ENCODE peak calls at places on chromosome 11, in seven cellular contexts. One of them, this sample, is unnamed. For H3K4me1, the result is how much of the 10 kb centered on the place peaks cover.

GRCh38 chr11:4683020-4683419 is 14.6 kb downstream of the OR51E2 start:
- DNase-seq in neural progenitor cell: no peak
- DNase-seq in MM.1S: no peak
- DNase-seq in GM23338: no peak
- DNase-seq in HCT116: no peak
- DNase-seq in GM23248: peak
- DNase-seq in SK-N-SH: no peak
- DNase-seq in this sample: no peak

GRCh38 chr11:5242933-5243844 is 6.5 kb downstream of the HBG1 start:
- DNase-seq in HCT116: no peak
- DNase-seq in neural progenitor cell: no peak
- DNase-seq in GM23338: no peak
- DNase-seq in GM23248: peak
- DNase-seq in SK-N-SH: no peak
- DNase-seq in MM.1S: peak
- DNase-seq in this sample: no peak

GRCh38 chr11:2122907-2123627 is 16.1 kb downstream of the IGF2 start:
- DNase-seq in SK-N-SH: no peak
- DNase-seq in HCT116: no peak
- DNase-seq in neural progenitor cell: no peak
- DNase-seq in GM23248: no peak
- DNase-seq in MM.1S: no peak
- DNase-seq in GM23338: no peak
- DNase-seq in this sample: no peak

GRCh38 chr11:7901319-7901854 is 29.7 kb downstream of the OR10A6 start:
- DNase-seq in GM23248: no peak
- DNase-seq in neural progenitor cell: no peak
- DNase-seq in GM23338: no peak
- DNase-seq in SK-N-SH: no peak
- DNase-seq in MM.1S: no peak
- DNase-seq in HCT116: no peak
- DNase-seq in this sample: no peak

GRCh38 chr11:57222239-57222638 is 14.8 kb downstream of the APLNR start:
- DNase-seq in GM23338: no peak
- DNase-seq in HCT116: no peak
- DNase-seq in SK-N-SH: no peak
- DNase-seq in neural progenitor cell: no peak
- DNase-seq in GM23248: no peak
- DNase-seq in MM.1S: no peak
- DNase-seq in this sample: no peak

GRCh38 chr11:77558380-77558779 is 31.4 kb upstream of the AQP11 start:
- DNase-seq in MM.1S: no peak
- DNase-seq in GM23338: no peak
- DNase-seq in SK-N-SH: peak
- DNase-seq in GM23248: no peak
- DNase-seq in HCT116: no peak
- DNase-seq in neural progenitor cell: no peak
- DNase-seq in this sample: no peak

GRCh38 chr11:108871152-108871551 is 206.3 kb downstream of the DDX10 start:
- DNase-seq in HCT116: no peak
- DNase-seq in MM.1S: peak
- DNase-seq in GM23248: peak
- DNase-seq in neural progenitor cell: peak
- DNase-seq in GM23338: peak
- DNase-seq in SK-N-SH: peak
- DNase-seq in this sample: peak

GRCh38 chr11:17864478-17864941 is 129.9 kb downstream of the KCNC1 start:
- DNase-seq in GM23338: peak
- DNase-seq in SK-N-SH: no peak
- DNase-seq in GM23248: no peak
- DNase-seq in HCT116: no peak
- DNase-seq in neural progenitor cell: peak
- DNase-seq in MM.1S: peak
- DNase-seq in this sample: peak

GRCh38 chr11:79582434-79582833 is 141.6 kb upstream of the TENM4 start:
- DNase-seq in HCT116: no peak
- DNase-seq in neural progenitor cell: no peak
- DNase-seq in GM23338: no peak
- DNase-seq in MM.1S: no peak
- DNase-seq in GM23248: no peak
- DNase-seq in SK-N-SH: no peak
- DNase-seq in this sample: no peak

GRCh38 chr11:9082575-9082974 is 8.8 kb downstream of the SCUBE2 start:
- DNase-seq in MM.1S: no peak
- DNase-seq in GM23248: no peak
- DNase-seq in HCT116: no peak
- DNase-seq in neural progenitor cell: no peak
- DNase-seq in GM23338: no peak
- DNase-seq in SK-N-SH: no peak
- DNase-seq in this sample: no peak

GRCh38 chr11:119854521-119854920 is 125.5 kb upstream of the NECTIN1 start:
- DNase-seq in MM.1S: peak
- DNase-seq in GM23338: no peak
- DNase-seq in GM23248: no peak
- DNase-seq in HCT116: no peak
- DNase-seq in SK-N-SH: no peak
- DNase-seq in neural progenitor cell: no peak
- DNase-seq in this sample: no peak

GRCh38 chr11:134120921-134121526 is 52.2 kb downstream of the JAM3 start:
- DNase-seq in HCT116: no peak
- DNase-seq in MM.1S: no peak
- DNase-seq in GM23338: no peak
- DNase-seq in neural progenitor cell: no peak
- DNase-seq in SK-N-SH: peak
- DNase-seq in GM23248: peak
- DNase-seq in this sample: no peak

GRCh38 chr11:110891411-110891810 is 179.2 kb upstream of the ARHGAP20 start:
- DNase-seq in GM23338: no peak
- DNase-seq in SK-N-SH: no peak
- DNase-seq in MM.1S: no peak
- DNase-seq in GM23248: peak
- DNase-seq in neural progenitor cell: no peak
- DNase-seq in HCT116: no peak
- DNase-seq in this sample: no peak

GRCh38 chr11:15223318-15223717 is 108.6 kb downstream of the INSC start:
- DNase-seq in HCT116: no peak
- DNase-seq in SK-N-SH: no peak
- DNase-seq in GM23338: no peak
- DNase-seq in GM23248: peak
- DNase-seq in MM.1S: no peak
- DNase-seq in neural progenitor cell: no peak
- DNase-seq in this sample: no peak

GRCh38 chr11:114847599-114847998 is 169.3 kb downstream of the NXPE2 start:
- DNase-seq in GM23248: no peak
- DNase-seq in GM23338: peak
- DNase-seq in neural progenitor cell: peak
- DNase-seq in HCT116: no peak
- DNase-seq in SK-N-SH: no peak
- DNase-seq in MM.1S: no peak
- DNase-seq in this sample: no peak

GRCh38 chr11:19071255-19071654 is 10.7 kb upstream of the MRGPRX2 start:
- DNase-seq in GM23338: peak
- DNase-seq in MM.1S: peak
- DNase-seq in SK-N-SH: peak
- DNase-seq in GM23248: peak
- DNase-seq in HCT116: peak
- DNase-seq in neural progenitor cell: peak
- DNase-seq in this sample: peak

GRCh38 chr11:2378527-2379210 is 1.6 kb downstream of the CD81 start:
- DNase-seq in GM23248: peak
- DNase-seq in GM23338: no peak
- DNase-seq in MM.1S: no peak
- DNase-seq in SK-N-SH: peak
- DNase-seq in neural progenitor cell: peak
- DNase-seq in HCT116: no peak
- DNase-seq in this sample: no peak

GRCh38 chr11:3866206-3866605 is 10.7 kb downstream of the STIM1 start:
- DNase-seq in GM23248: no peak
- DNase-seq in MM.1S: no peak
- DNase-seq in GM23338: peak
- DNase-seq in SK-N-SH: no peak
- DNase-seq in neural progenitor cell: no peak
- DNase-seq in HCT116: no peak
- DNase-seq in this sample: peak

GRCh38 chr11:110710520-110711381 is 1.5 kb downstream of the ARHGAP20 start:
- DNase-seq in MM.1S: no peak
- DNase-seq in SK-N-SH: peak
- DNase-seq in GM23338: peak
- DNase-seq in neural progenitor cell: peak
- DNase-seq in GM23248: peak
- DNase-seq in HCT116: no peak
- DNase-seq in this sample: no peak

GRCh38 chr11:121389651-121390050 is 62.5 kb upstream of the SORL1 start:
- DNase-seq in GM23248: peak
- DNase-seq in HCT116: no peak
- DNase-seq in MM.1S: no peak
- DNase-seq in neural progenitor cell: peak
- DNase-seq in GM23338: peak
- DNase-seq in SK-N-SH: no peak
- DNase-seq in this sample: no peak

GRCh38 chr11:59182457-59183151 is 10.7 kb downstream of the DTX4 start:
- DNase-seq in GM23248: no peak
- DNase-seq in SK-N-SH: no peak
- DNase-seq in HCT116: no peak
- DNase-seq in GM23338: peak
- DNase-seq in MM.1S: no peak
- DNase-seq in neural progenitor cell: peak
- DNase-seq in this sample: peak

GRCh38 chr11:73218106-73218829 is at the start of gene P2RY2:
- DNase-seq in neural progenitor cell: peak
- DNase-seq in SK-N-SH: peak
- DNase-seq in HCT116: peak
- DNase-seq in GM23338: peak
- DNase-seq in GM23248: peak
- DNase-seq in MM.1S: peak
- DNase-seq in this sample: no peak

GRCh38 chr11:132062031-132062430 is 691.6 kb downstream of the NTM start:
- DNase-seq in SK-N-SH: no peak
- DNase-seq in MM.1S: peak
- DNase-seq in GM23248: no peak
- DNase-seq in GM23338: no peak
- DNase-seq in neural progenitor cell: no peak
- DNase-seq in HCT116: no peak
- DNase-seq in this sample: no peak

GRCh38 chr11:12090061-12090572 is 20.3 kb upstream of the MICAL2 start:
- DNase-seq in SK-N-SH: no peak
- DNase-seq in MM.1S: no peak
- DNase-seq in GM23248: peak
- DNase-seq in neural progenitor cell: no peak
- DNase-seq in HCT116: peak
- DNase-seq in GM23338: no peak
- DNase-seq in this sample: peak

GRCh38 chr11:102414559-102414958 is 38.0 kb downstream of the TMEM123 start:
- DNase-seq in GM23248: no peak
- DNase-seq in GM23338: no peak
- DNase-seq in SK-N-SH: no peak
- DNase-seq in neural progenitor cell: no peak
- DNase-seq in HCT116: no peak
- DNase-seq in MM.1S: no peak
- DNase-seq in this sample: no peak
- H3K4me3 ChIP-seq in GM23248: no peak
- H3K4me3 ChIP-seq in GM23338: no peak
- H3K4me3 ChIP-seq in SK-N-SH: no peak
- H3K4me3 ChIP-seq in neural progenitor cell: no peak
- H3K4me3 ChIP-seq in HCT116: no peak
- H3K4me3 ChIP-seq in MM.1S: no peak
- H3K4me3 ChIP-seq in this sample: no peak

DNA sequence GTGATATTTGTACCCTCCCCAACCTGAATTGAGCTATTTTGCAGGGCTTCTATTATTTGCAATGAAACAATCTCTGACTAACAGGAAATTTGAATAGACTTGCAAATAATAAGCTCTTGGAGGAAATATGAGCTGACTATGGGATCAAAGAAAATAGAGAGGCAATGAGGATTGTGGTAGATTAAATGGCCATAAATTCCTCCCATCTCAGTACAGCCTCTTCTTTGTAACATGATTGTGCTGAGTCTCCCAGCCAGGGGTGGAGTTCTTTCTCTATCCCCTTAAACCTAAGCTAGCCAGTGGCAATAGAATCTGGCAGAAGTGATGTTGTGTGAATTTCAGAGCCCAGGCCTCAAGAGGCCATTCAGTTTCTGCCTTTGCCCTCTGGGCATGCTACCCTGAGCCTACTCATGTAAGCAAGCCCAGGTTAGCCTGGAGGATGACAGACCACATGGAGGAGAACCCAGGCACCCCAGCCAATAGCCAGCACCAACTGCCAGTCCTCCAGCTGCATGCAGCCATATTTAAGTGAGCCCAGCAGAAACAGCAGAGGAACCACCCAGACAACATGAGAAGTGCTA is 86.8 kb upstream of the TP53I11 start:
- DNase-seq in SK-N-SH: no peak
- DNase-seq in GM23248: no peak
- DNase-seq in MM.1S: no peak
- DNase-seq in HCT116: no peak
- DNase-seq in GM23338: no peak
- DNase-seq in neural progenitor cell: no peak
- DNase-seq in this sample: no peak
- TF ChIP-seq EZH2phosphoT487 in SK-N-SH: no peak
- TF ChIP-seq EZH2phosphoT487 in GM23248: no peak
- TF ChIP-seq EZH2phosphoT487 in MM.1S: no peak
- TF ChIP-seq EZH2phosphoT487 in HCT116: no peak
- TF ChIP-seq EZH2phosphoT487 in GM23338: no peak
- TF ChIP-seq EZH2phosphoT487 in neural progenitor cell: no peak
- TF ChIP-seq EZH2phosphoT487 in this sample: no peak

DNA sequence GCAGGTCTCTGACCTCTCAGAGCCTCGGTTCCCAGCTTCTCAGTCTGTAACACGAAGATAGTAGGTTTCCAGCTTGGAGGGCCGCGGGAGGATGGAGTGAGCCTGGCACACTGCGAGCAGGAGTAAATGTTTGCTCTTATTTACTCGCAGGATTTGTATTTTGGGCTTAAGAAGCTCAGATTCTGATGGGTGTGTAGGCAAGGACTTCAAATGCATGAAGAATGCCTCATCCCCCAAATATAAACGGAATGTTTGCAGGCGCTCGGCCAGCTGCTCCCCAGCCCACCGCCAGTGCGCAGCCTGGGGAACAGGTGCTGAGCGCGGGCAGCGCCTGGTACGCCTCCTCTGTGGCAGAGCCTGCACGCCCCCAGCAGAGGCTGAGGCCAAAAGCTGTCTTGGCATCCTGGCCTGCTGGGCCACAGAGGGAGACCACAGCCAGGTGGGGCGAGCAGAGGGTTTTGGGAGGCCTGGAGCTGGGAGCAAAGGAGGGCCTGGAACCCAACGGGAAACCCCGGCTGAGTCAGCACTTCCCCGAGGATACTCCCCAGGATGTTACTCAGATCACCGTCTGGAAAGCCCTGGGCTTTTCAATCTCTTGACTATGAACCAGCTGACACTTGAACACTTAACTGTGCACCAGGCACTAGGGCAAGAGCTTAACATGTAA is 9.4 kb downstream of the EHD1 start:
- DNase-seq in GM23338: no peak
- DNase-seq in SK-N-SH: no peak
- DNase-seq in neural progenitor cell: no peak
- DNase-seq in HCT116: no peak
- DNase-seq in GM23248: peak
- DNase-seq in MM.1S: no peak
- DNase-seq in this sample: peak
- H3K4me1 ChIP-seq in GM23338: under half
- H3K4me1 ChIP-seq in SK-N-SH: under half
- H3K4me1 ChIP-seq in neural progenitor cell: under half
- H3K4me1 ChIP-seq in HCT116: under half
- H3K4me1 ChIP-seq in GM23248: half or more
- H3K4me1 ChIP-seq in MM.1S: under half
- H3K4me1 ChIP-seq in this sample: half or more

GRCh38 chr11:69644962-69645675 is 4.2 kb downstream of the CCND1 start:
- DNase-seq in neural progenitor cell: no peak
- DNase-seq in HCT116: no peak
- DNase-seq in MM.1S: no peak
- DNase-seq in GM23248: peak
- DNase-seq in SK-N-SH: peak
- DNase-seq in GM23338: no peak
- DNase-seq in this sample: no peak
- H3K4me3 ChIP-seq in neural progenitor cell: no peak
- H3K4me3 ChIP-seq in HCT116: no peak
- H3K4me3 ChIP-seq in MM.1S: no peak
- H3K4me3 ChIP-seq in GM23248: peak
- H3K4me3 ChIP-seq in SK-N-SH: peak
- H3K4me3 ChIP-seq in GM23338: no peak
- H3K4me3 ChIP-seq in this sample: no peak

This sample was measured in OCI-LY7.